ENCODE peak calls at places on chromosomes 5 and 9, in seven cellular contexts. One of them, this sample, is unnamed.

GRCh38 chr9:37966443-37967271 is 62.7 kb upstream of the SLC25A51 start:
- DNase-seq in astrocyte of the spinal cord: no peak
- DNase-seq in fibroblast of mammary gland: peak
- DNase-seq in kidney epithelial cell: peak
- DNase-seq in IMR-90: peak
- DNase-seq in H1: no peak
- DNase-seq in kidney: peak
- DNase-seq in this sample: peak

GRCh38 chr9:134655591-134656333 is 14.2 kb downstream of the COL5A1 start:
- DNase-seq in astrocyte of the spinal cord: no peak
- DNase-seq in fibroblast of mammary gland: no peak
- DNase-seq in kidney epithelial cell: no peak
- DNase-seq in IMR-90: no peak
- DNase-seq in H1: no peak
- DNase-seq in kidney: peak
- DNase-seq in this sample: no peak

GRCh38 chr9:91082709-91083108 is 279.0 kb downstream of the AUH start:
- DNase-seq in astrocyte of the spinal cord: no peak
- DNase-seq in fibroblast of mammary gland: no peak
- DNase-seq in kidney epithelial cell: no peak
- DNase-seq in IMR-90: no peak
- DNase-seq in H1: no peak
- DNase-seq in kidney: no peak
- DNase-seq in this sample: no peak

GRCh38 chr5:368162-369084 is 46.9 kb downstream of the AHRR start:
- DNase-seq in astrocyte of the spinal cord: peak
- DNase-seq in fibroblast of mammary gland: peak
- DNase-seq in kidney epithelial cell: no peak
- DNase-seq in IMR-90: peak
- DNase-seq in H1: peak
- DNase-seq in kidney: peak
- DNase-seq in this sample: no peak

GRCh38 chr9:132026932-132027585 is 52.6 kb downstream of the MED27 start:
- DNase-seq in astrocyte of the spinal cord: peak
- DNase-seq in fibroblast of mammary gland: no peak
- DNase-seq in kidney epithelial cell: peak
- DNase-seq in IMR-90: peak
- DNase-seq in H1: peak
- DNase-seq in kidney: no peak
- DNase-seq in this sample: no peak

GRCh38 chr9:78692871-78693270 is 395.9 kb downstream of the PSAT1 start:
- DNase-seq in astrocyte of the spinal cord: peak
- DNase-seq in fibroblast of mammary gland: no peak
- DNase-seq in kidney epithelial cell: no peak
- DNase-seq in IMR-90: peak
- DNase-seq in H1: no peak
- DNase-seq in kidney: no peak
- DNase-seq in this sample: no peak

GRCh38 chr9:120949290-120949689 is 22.7 kb upstream of the TRAF1 start:
- DNase-seq in astrocyte of the spinal cord: no peak
- DNase-seq in fibroblast of mammary gland: no peak
- DNase-seq in kidney epithelial cell: no peak
- DNase-seq in IMR-90: no peak
- DNase-seq in H1: no peak
- DNase-seq in kidney: no peak
- DNase-seq in this sample: no peak

GRCh38 chr5:89283758-89284493 is 400.9 kb upstream of the MEF2C start:
- DNase-seq in astrocyte of the spinal cord: no peak
- DNase-seq in fibroblast of mammary gland: no peak
- DNase-seq in kidney epithelial cell: no peak
- DNase-seq in IMR-90: no peak
- DNase-seq in H1: no peak
- DNase-seq in kidney: no peak
- DNase-seq in this sample: no peak

GRCh38 chr5:128213340-128213739 is 129.8 kb downstream of the SLC12A2 start:
- DNase-seq in astrocyte of the spinal cord: peak
- DNase-seq in fibroblast of mammary gland: peak
- DNase-seq in kidney epithelial cell: no peak
- DNase-seq in IMR-90: peak
- DNase-seq in H1: peak
- DNase-seq in kidney: no peak
- DNase-seq in this sample: no peak

GRCh38 chr9:108671156-108671555 is 184.6 kb downstream of the ACTL7B start:
- DNase-seq in astrocyte of the spinal cord: no peak
- DNase-seq in fibroblast of mammary gland: peak
- DNase-seq in kidney epithelial cell: no peak
- DNase-seq in IMR-90: peak
- DNase-seq in H1: no peak
- DNase-seq in kidney: no peak
- DNase-seq in this sample: no peak
- TF ChIP-seq CTCF in astrocyte of the spinal cord: peak
- TF ChIP-seq CTCF in fibroblast of mammary gland: peak
- TF ChIP-seq CTCF in kidney epithelial cell: peak
- TF ChIP-seq CTCF in IMR-90: peak
- TF ChIP-seq CTCF in H1: peak
- TF ChIP-seq CTCF in kidney: no peak
- TF ChIP-seq CTCF in this sample: peak

DNA sequence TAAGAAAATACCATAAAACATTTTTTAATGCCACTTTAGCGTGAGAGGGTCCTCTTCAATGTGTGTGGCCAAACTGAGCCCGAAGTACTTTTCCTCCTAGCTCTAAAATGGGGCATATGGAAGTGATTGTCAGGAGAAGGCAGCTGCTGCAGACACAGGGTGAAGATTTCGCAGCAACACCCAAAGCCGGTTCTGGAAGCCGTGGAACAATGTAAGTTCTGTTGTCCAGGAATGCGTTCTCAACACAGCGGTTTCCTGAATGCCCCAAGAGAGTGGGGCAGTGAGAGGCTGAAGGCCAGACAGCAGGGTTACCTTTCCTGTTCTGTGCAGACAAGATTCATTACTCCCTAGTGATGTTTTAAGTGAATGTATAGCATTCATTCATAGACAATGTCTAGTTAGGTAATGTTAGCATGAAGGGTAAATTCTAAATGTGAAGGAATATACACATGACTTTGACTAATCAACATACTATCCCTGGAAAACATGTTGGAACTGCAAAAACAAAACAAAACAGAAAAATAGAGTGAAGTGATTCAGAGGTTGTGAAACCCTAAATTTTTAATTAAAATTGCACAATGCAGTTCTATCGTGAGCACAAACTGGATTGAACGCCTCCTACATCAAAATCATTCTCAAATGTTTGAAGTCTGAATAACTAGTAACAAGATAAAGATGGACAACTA is 197.0 kb upstream of the SEMA6A start:
- DNase-seq in astrocyte of the spinal cord: no peak
- DNase-seq in fibroblast of mammary gland: peak
- DNase-seq in kidney epithelial cell: no peak
- DNase-seq in IMR-90: no peak
- DNase-seq in H1: no peak
- DNase-seq in kidney: no peak
- DNase-seq in this sample: no peak
- H3K4me3 ChIP-seq in astrocyte of the spinal cord: no peak
- H3K4me3 ChIP-seq in fibroblast of mammary gland: no peak
- H3K4me3 ChIP-seq in kidney epithelial cell: no peak
- H3K4me3 ChIP-seq in IMR-90: no peak
- H3K4me3 ChIP-seq in H1: no peak
- H3K4me3 ChIP-seq in kidney: no peak
- H3K4me3 ChIP-seq in this sample: no peak

DNA sequence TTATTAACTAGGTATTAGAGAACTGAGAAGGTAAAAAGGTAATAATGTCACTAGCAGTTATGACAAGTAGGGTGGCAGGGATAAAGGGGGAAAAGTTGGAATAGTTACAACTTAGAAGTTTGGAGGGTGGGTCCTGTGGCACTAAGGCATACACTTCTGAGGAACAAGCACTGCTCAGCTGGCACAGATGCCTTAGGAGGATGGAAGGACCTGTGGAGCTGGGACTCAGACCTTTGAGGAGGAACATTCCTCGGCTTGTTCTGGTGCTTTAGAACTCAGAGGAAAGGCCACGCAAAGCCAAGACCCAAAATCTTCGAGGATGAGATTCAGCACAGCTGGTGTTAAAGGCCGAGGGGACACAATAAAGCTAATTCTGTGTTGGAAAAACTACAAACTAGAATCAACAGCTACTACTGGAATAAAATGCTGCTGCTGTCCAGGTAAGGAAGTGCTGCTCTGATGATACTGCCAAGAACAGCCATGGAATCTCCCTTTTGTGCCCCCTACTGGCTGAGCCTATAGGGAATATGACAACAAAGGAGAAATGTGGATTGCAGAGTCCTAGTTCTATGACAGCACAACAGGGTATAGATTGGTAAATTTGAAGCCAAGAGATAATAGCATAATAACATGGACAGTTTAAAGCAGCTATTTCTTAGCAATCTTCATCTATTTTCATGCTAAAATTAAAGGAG is 126.7 kb downstream of the SLC25A46 start:
- DNase-seq in astrocyte of the spinal cord: peak
- DNase-seq in fibroblast of mammary gland: peak
- DNase-seq in kidney epithelial cell: no peak
- DNase-seq in IMR-90: peak
- DNase-seq in H1: peak
- DNase-seq in kidney: no peak
- DNase-seq in this sample: no peak
- TF ChIP-seq CTCF in astrocyte of the spinal cord: peak
- TF ChIP-seq CTCF in fibroblast of mammary gland: peak
- TF ChIP-seq CTCF in kidney epithelial cell: peak
- TF ChIP-seq CTCF in IMR-90: peak
- TF ChIP-seq CTCF in H1: no peak
- TF ChIP-seq CTCF in kidney: peak
- TF ChIP-seq CTCF in this sample: peak

GRCh38 chr5:13382232-13382631 is 562.3 kb downstream of the DNAH5 start:
- DNase-seq in astrocyte of the spinal cord: no peak
- DNase-seq in fibroblast of mammary gland: no peak
- DNase-seq in kidney epithelial cell: no peak
- DNase-seq in IMR-90: no peak
- DNase-seq in H1: no peak
- DNase-seq in kidney: peak
- DNase-seq in this sample: no peak
- H3K4me3 ChIP-seq in astrocyte of the spinal cord: no peak
- H3K4me3 ChIP-seq in fibroblast of mammary gland: no peak
- H3K4me3 ChIP-seq in kidney epithelial cell: no peak
- H3K4me3 ChIP-seq in IMR-90: no peak
- H3K4me3 ChIP-seq in H1: no peak
- H3K4me3 ChIP-seq in kidney: no peak
- H3K4me3 ChIP-seq in this sample: no peak

GRCh38 chr9:33415152-33416038 is 13.0 kb upstream of the AQP7 start:
- DNase-seq in astrocyte of the spinal cord: peak
- DNase-seq in fibroblast of mammary gland: peak
- DNase-seq in kidney epithelial cell: no peak
- DNase-seq in IMR-90: peak
- DNase-seq in H1: peak
- DNase-seq in kidney: peak
- DNase-seq in this sample: no peak
- TF ChIP-seq CTCF in astrocyte of the spinal cord: peak
- TF ChIP-seq CTCF in fibroblast of mammary gland: peak
- TF ChIP-seq CTCF in kidney epithelial cell: peak
- TF ChIP-seq CTCF in IMR-90: peak
- TF ChIP-seq CTCF in H1: peak
- TF ChIP-seq CTCF in kidney: peak
- TF ChIP-seq CTCF in this sample: peak

This sample was measured in epithelial cell of proximal tubule.